ENCODE peak calls at places on chromosomes 4 and X, in four cellular contexts. W is uterus, H is A549, C is cardiac muscle cell. X is an unnamed sample. For H3K4me1, the result is how much of the 10 kb centered on the place peaks cover.

GRCh38 chr4:185128272-185129119 is 14.6 kb upstream of the SLC25A4 start:
- DNase-seq in W (no peak), H (peak), C (peak), X (no peak)

GRCh38 chrX:15849555-15849954 is 5.1 kb downstream of the AP1S2 start:
- DNase-seq in W (no peak), H (peak), C (peak), X (no peak)

GRCh38 chr4:26596843-26597242 is 13.0 kb downstream of the TBC1D19 start:
- DNase-seq in W (no peak), H (no peak), C (no peak), X (no peak)

GRCh38 chrX:154596290-154596929 is 11.5 kb downstream of the CTAG1A start:
- DNase-seq in W (no peak), H (no peak), C (peak), X (peak)

GRCh38 chr4:25486171-25486570 is 109.1 kb downstream of the ANAPC4 start:
- DNase-seq in W (no peak), H (peak), C (no peak), X (no peak)

GRCh38 chr4:69689530-69690111 is 36.6 kb upstream of the UGT2A1 start:
- DNase-seq in W (no peak), H (no peak), C (peak), X (peak)

GRCh38 chr4:98518555-98519267 is 139.7 kb downstream of the TSPAN5 start:
- DNase-seq in W (no peak), H (no peak), C (no peak), X (peak)

GRCh38 chrX:136268051-136269048 is 17.1 kb upstream of the MAP7D3 start:
- DNase-seq in W (peak), H (peak), C (peak), X (peak)

GRCh38 chrX:119502727-119503483 is 34.7 kb downstream of the SLC25A5 start:
- DNase-seq in W (no peak), H (peak), C (no peak), X (no peak)

GRCh38 chr4:127124919-127125318 is 507.8 kb upstream of the INTU start:
- DNase-seq in W (no peak), H (no peak), C (no peak), X (no peak)

GRCh38 chrX:85084770-85085393 is 81.2 kb downstream of the APOOL start:
- DNase-seq in W (no peak), H (peak), C (peak), X (peak)

GRCh38 chr4:28868831-28869230 is 1851.3 kb upstream of the PCDH7 start:
- DNase-seq in W (no peak), H (no peak), C (no peak), X (no peak)

GRCh38 chrX:12770440-12770839 is 20.8 kb upstream of the PRPS2 start:
- DNase-seq in W (no peak), H (no peak), C (peak), X (peak)

GRCh38 chr4:79585330-79585729 is 177.3 kb upstream of the GK2 start:
- DNase-seq in W (no peak), H (no peak), C (peak), X (no peak)

GRCh38 chr4:55634417-55635128 is 1.5 kb downstream of the NMU start:
- DNase-seq in W (no peak), H (no peak), C (no peak), X (peak)

GRCh38 chr4:142353149-142353738 is 492.9 kb downstream of the INPP4B start:
- DNase-seq in W (no peak), H (no peak), C (peak), X (peak)

GRCh38 chr4:15913631-15913970 is 24.9 kb downstream of the FGFBP1 start:
- DNase-seq in W (no peak), H (peak), C (no peak), X (no peak)

GRCh38 chr4:15914291-15914690 is 24.2 kb downstream of the FGFBP1 start:
- DNase-seq in W (no peak), H (no peak), C (no peak), X (no peak)

GRCh38 chr4:15912236-15912635 is 26.3 kb downstream of the FGFBP1 start:
- DNase-seq in W (no peak), H (no peak), C (no peak), X (no peak)

GRCh38 chr4:15914736-15915135 is 23.8 kb downstream of the FGFBP1 start:
- DNase-seq in W (no peak), H (no peak), C (no peak), X (no peak)

DNA sequence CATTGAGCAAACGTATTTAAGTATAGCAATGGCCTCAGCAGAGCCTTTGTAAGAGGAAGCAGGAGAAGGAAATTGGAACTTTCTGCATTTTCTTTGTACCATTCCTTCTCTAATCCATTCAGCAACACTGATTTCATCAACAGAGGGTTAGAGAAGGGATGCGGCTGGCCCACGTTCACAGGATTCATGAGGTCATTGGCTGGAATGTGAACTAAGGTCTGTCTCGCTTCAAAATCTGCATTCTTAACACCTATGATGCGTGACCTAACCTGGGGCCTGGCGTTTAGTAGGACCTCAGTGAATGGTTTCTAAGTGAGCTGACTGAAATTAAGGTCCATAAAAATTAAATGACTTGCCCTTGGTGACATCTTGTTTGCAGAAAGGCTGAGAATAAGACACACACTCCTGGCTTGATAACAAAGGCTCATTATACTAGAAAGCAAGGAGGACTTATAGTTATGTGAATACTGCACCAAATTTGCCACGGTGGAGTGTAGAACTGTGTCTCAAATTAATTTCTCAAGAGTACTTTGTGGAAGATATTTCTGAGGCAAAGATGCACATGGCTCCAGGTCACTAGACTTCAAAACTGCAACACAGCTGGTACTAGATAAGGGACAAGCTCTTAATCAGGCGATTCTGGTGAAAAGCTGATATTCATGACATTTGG is 25.4 kb downstream of the FGFBP1 start:
- DNase-seq in W (no peak), H (no peak), C (no peak), X (no peak)
- H3K4me1 ChIP-seq in W (under half), H (under half), C (under half), X (under half)

DNA sequence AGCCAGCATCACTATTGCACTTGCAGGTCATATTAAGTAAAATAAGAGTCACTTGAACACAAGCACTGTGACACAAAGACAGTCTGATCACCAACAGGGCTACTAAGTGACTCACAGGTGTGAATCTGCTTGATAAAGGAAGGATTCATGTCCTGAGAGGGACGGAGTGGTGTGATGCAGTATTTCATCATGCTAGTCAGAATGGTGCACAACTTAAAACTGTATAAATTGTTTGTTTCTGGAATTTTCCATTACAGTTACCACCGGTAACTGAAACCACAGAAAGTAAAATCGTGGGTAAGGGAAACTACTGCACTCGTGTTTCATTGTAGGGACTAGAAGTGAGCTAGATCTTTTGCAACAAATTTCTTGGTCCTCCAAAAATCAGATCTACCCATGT is 109.7 kb downstream of the ELOVL6 start:
- DNase-seq in W (no peak), H (no peak), C (no peak), X (no peak)
- H3K4me1 ChIP-seq in W (under half), H (under half), C (under half), X (under half)

GRCh38 chrX:10108288-10108687 is 48.5 kb upstream of the CLCN4 start:
- DNase-seq in W (no peak), H (no peak), C (no peak), X (no peak)
- H3K4me1 ChIP-seq in W (under half), H (under half), C (under half), X (under half)

GRCh38 chr4:146654976-146655761 is 16.5 kb downstream of the POU4F2 start:
- DNase-seq in W (no peak), H (no peak), C (peak), X (no peak)

GRCh38 chr4:146650034-146650433 is 11.3 kb downstream of the POU4F2 start:
- DNase-seq in W (no peak), H (no peak), C (no peak), X (no peak)

GRCh38 chr4:146649232-146649631 is 10.5 kb downstream of the POU4F2 start:
- DNase-seq in W (no peak), H (no peak), C (no peak), X (no peak)

DNA sequence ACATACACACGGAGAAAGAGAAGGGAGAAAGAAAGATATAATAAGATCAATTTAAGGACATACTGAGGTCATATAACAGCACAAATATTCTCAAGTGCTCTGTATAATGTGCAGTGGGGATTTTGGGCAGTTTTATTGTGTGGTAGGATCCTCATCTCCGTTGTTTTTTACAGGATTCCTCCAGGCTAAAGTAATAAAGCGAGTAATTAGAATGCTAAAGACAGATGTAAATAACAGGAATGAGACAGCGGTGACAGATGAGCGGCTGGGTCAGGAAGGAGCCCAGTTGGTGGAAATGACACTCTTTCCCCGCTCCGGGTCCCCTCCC is 15.9 kb downstream of the POU4F2 start:
- DNase-seq in W (no peak), H (no peak), C (no peak), X (no peak)
- H3K4me1 ChIP-seq in W (under half), H (under half), C (under half), X (under half)

GRCh38 chr4:86848136-86848535 is 1.0 kb downstream of the SLC10A6 start:
- DNase-seq in W (no peak), H (no peak), C (no peak), X (no peak)

GRCh38 chr4:86847576-86847975 is 1.6 kb downstream of the SLC10A6 start:
- DNase-seq in W (no peak), H (no peak), C (no peak), X (no peak)

GRCh38 chr4:86846921-86847320 is 2.3 kb downstream of the SLC10A6 start:
- DNase-seq in W (no peak), H (no peak), C (no peak), X (no peak)

GRCh38 chr4:86848732-86849617 is at the start of gene SLC10A6:
- DNase-seq in W (no peak), H (no peak), C (no peak), X (no peak)

DNA sequence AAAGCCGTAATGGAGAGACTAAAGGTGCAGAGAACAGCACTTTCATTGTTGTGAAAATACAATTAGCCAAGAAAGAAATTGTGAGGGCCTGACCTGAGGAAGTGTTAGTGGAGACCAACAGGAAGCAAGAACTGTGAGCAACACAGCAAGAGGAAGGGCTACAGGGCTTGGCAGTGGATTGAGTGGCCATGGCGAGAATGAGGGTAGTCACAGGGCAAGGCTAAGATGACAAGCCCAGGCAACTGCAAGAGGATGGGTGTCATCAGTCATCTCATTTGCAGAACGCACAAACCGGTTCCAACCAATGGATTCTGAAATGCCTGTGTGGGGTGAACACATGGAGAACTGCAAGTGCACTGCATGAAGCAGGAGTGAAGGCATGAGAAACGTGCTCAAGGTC is 3.6 kb downstream of the SLC10A6 start:
- DNase-seq in W (no peak), H (no peak), C (no peak), X (no peak)
- H3K4me1 ChIP-seq in W (under half), H (under half), C (under half), X (under half)

GRCh38 chr4:112861378-112862317 is 187.8 kb upstream of the ANK2 start:
- DNase-seq in W (no peak), H (no peak), C (no peak), X (no peak)
- H3K4me1 ChIP-seq in W (under half), H (under half), C (under half), X (under half)

GRCh38 chr4:3363411-3364141 is 70.8 kb downstream of the RGS12 start:
- DNase-seq in W (no peak), H (no peak), C (no peak), X (no peak)
- H3K4me1 ChIP-seq in W (under half), H (under half), C (under half), X (under half)

DNA sequence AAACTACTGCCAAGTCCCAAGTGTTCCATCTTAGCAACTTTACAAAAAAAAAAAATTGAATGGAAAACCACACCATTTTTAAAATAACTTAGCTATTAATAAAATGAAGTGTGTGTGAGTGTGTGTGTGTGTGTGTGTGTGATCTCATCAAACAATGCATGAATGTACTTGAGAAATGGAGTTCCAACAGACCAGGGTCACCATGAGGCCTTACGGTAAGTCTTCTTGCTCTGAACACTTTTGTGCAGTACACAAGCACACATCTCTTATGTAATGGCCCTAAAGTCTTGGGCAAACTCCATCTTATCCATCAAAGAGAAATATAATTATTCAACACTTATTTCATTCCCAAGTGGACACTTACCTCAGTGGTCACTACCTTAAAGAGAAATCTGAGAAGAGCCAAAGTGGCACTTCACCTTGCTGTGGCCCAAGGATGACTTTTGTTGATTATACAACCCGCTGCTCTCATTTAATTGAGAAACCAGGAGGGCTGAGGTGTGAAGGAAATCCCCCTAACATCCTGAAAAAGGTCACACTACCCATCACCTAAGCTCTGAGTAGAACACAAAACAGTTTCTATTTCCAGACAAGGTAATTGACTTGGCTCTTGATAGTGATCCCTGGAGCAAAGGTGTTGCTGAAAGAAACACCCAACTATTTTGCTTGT is 96.5 kb upstream of the PRDX4 start:
- DNase-seq in W (no peak), H (no peak), C (no peak), X (no peak)
- H3K4me1 ChIP-seq in W (under half), H (under half), C (under half), X (under half)

DNA sequence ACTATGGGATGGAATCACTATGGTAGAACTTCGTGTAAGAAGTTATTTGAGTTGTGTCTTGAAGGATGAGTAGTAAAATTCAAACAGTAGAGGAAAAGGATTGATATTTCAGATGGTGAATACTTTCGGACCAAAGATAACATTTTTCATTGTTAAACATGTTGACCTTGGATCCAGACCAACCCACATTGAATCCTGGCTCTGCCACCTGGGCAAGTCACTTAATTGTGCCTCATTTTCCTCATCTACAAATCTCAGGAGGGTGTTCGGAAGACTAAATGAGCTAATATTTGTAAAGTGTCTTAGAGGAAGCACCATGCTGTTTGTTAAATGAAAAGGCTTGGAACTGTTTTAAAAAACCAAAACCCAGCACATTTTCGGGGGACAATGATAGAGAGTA is 1.4 kb upstream of the AIFM1 start:
- DNase-seq in W (no peak), H (no peak), C (no peak), X (no peak)
- H3K4me1 ChIP-seq in W (under half), H (under half), C (under half), X (under half)